ENCODE peak calls at places on chromosome 9, in seven cellular contexts. A is RWPE1, Q is tibial nerve, O is heart left ventricle, E is neural progenitor cell, G is GM06990, X is AG10803. F is an unnamed sample.
A peak's percentile ranks its signal among the peaks of the same experiment; 100 is the strongest.

GRCh38 chr9:72560086-72560485 is 38.7 kb downstream of the TMC1 start:
- DNase-seq in E (no peak), G (no peak), X (no peak), O (no peak), Q (no peak), A (no peak), F (no peak)

GRCh38 chr9:117734523-117735314 is 30.5 kb downstream of the TLR4 start:
- DNase-seq in O (no peak), Q (no peak), G (no peak), X (peak; percentile 87), A (no peak), E (no peak), F (peak; percentile 4)

GRCh38 chr9:68493953-68494541 is 46.6 kb downstream of the TMEM252 start:
- DNase-seq in G (no peak), Q (no peak), E (no peak), X (peak; percentile 26), A (no peak), O (no peak), F (no peak)

GRCh38 chr9:137270929-137271695 is 6.4 kb upstream of the TOR4A start:
- DNase-seq in O (no peak), E (no peak), G (no peak), X (no peak), Q (no peak), A (no peak), F (no peak)

GRCh38 chr9:6973762-6974161 is 216.0 kb downstream of the KDM4C start:
- DNase-seq in E (no peak), O (no peak), X (no peak), Q (no peak), A (no peak), G (peak; percentile 51), F (peak; percentile 69)

GRCh38 chr9:136693490-136694162 is 6.4 kb upstream of the AGPAT2 start:
- DNase-seq in A (peak; percentile 99), E (no peak), Q (no peak), X (no peak), O (no peak), G (no peak), F (peak; percentile 83)

GRCh38 chr9:114995681-114996221 is 65.4 kb upstream of the TNFSF8 start:
- DNase-seq in X (no peak), E (no peak), G (no peak), Q (no peak), O (no peak), A (no peak), F (no peak)

GRCh38 chr9:133910855-133911514 is 81.1 kb downstream of the VAV2 start:
- DNase-seq in G (no peak), O (no peak), Q (no peak), A (peak; percentile 86), X (no peak), E (no peak), F (peak; percentile 30)

GRCh38 chr9:98330831-98331230 is 75.4 kb upstream of the TBC1D2 start:
- DNase-seq in G (no peak), O (no peak), Q (no peak), X (peak; percentile 91), E (no peak), A (no peak), F (no peak)

GRCh38 chr9:18610956-18611355 is 137.0 kb downstream of the ADAMTSL1 start:
- DNase-seq in X (no peak), E (no peak), G (no peak), O (no peak), A (no peak), Q (no peak), F (no peak)

GRCh38 chr9:89922099-89922498 is 317.3 kb downstream of the GADD45G start:
- DNase-seq in G (no peak), X (no peak), A (no peak), E (no peak), O (no peak), Q (no peak), F (no peak)

GRCh38 chr9:94772128-94772527 is 45.6 kb downstream of the AOPEP start:
- DNase-seq in E (no peak), O (no peak), Q (no peak), X (no peak), A (no peak), G (no peak), F (no peak)

GRCh38 chr9:132857031-132857430 is 21.1 kb downstream of the AK8 start:
- DNase-seq in G (no peak), O (peak; percentile 78), Q (peak; percentile 23), X (peak; percentile 77), A (no peak), E (peak; percentile 22), F (no peak)

GRCh38 chr9:129494113-129494789 is 126.7 kb downstream of the C9orf50 start:
- DNase-seq in X (no peak), O (peak; percentile 19), Q (no peak), E (peak; percentile 21), A (no peak), G (no peak), F (no peak)

GRCh38 chr9:5430912-5431311 is 6.8 kb downstream of the PLGRKT start:
- DNase-seq in Q (no peak), G (no peak), A (no peak), E (no peak), O (no peak), X (no peak), F (no peak)
- TF ChIP-seq CTCF in Q (no peak), G (no peak), A (no peak), E (no peak), O (no peak), X (no peak), F (no peak)

GRCh38 chr9:113634597-113635515 is 171.3 kb downstream of the RGS3 start:
- DNase-seq in A (no peak), O (no peak), E (no peak), Q (no peak), G (no peak), X (no peak), F (no peak)

GRCh38 chr9:113633782-113634596 is 170.5 kb downstream of the RGS3 start:
- DNase-seq in E (no peak), G (no peak), A (no peak), O (no peak), X (no peak), Q (no peak), F (no peak)

GRCh38 chr9:113636693-113637092 is 173.2 kb downstream of the RGS3 start:
- DNase-seq in O (no peak), Q (no peak), G (no peak), E (no peak), A (no peak), X (no peak), F (no peak)

GRCh38 chr9:113636165-113636564 is 172.6 kb downstream of the RGS3 start:
- DNase-seq in Q (no peak), O (no peak), X (no peak), G (no peak), A (no peak), E (no peak), F (no peak)

GRCh38 chr9:113635586-113635985 is 172.1 kb downstream of the RGS3 start:
- DNase-seq in O (no peak), X (no peak), E (no peak), G (no peak), Q (no peak), A (no peak), F (no peak)
- TF ChIP-seq CTCF in O (no peak), X (no peak), E (no peak), G (no peak), Q (no peak), A (no peak), F (no peak)

GRCh38 chr9:86637515-86637914 is 283.3 kb upstream of the TUT7 start:
- DNase-seq in G (peak; percentile 9), X (peak; percentile 38), Q (no peak), O (no peak), A (peak; percentile 16), E (peak; percentile 91), F (no peak)
- TF ChIP-seq CTCF in G (peak; percentile 59), X (peak; percentile 63), Q (peak; percentile 54), O (peak; percentile 25), A (peak; percentile 66), E (peak; percentile 97), F (peak; percentile 82)

GRCh38 chr9:92986175-92987110 is 39.1 kb downstream of the FGD3 start:
- DNase-seq in E (no peak), A (no peak), O (no peak), X (peak; percentile 9), G (no peak), Q (no peak), F (no peak)
- TF ChIP-seq CTCF in E (peak; percentile 16), A (peak; percentile 28), O (peak; percentile 22), X (peak; percentile 45), G (peak; percentile 66), Q (no peak), F (peak; percentile 20)

GRCh38 chr9:124269556-124269955 is 11.8 kb downstream of the NEK6 start:
- DNase-seq in G (no peak), X (no peak), Q (no peak), A (no peak), E (no peak), O (no peak), F (no peak)

GRCh38 chr9:124268248-124268647 is 10.5 kb downstream of the NEK6 start:
- DNase-seq in A (no peak), O (no peak), Q (no peak), E (no peak), X (no peak), G (no peak), F (no peak)

GRCh38 chr9:124266139-124266825 is 8.5 kb downstream of the NEK6 start:
- DNase-seq in Q (no peak), O (no peak), G (no peak), E (no peak), A (no peak), X (no peak), F (no peak)

GRCh38 chr9:124266826-124267201 is 9.1 kb downstream of the NEK6 start:
- DNase-seq in G (no peak), A (no peak), X (no peak), O (no peak), Q (no peak), E (no peak), F (no peak)

GRCh38 chr9:124267271-124267807 is 9.6 kb downstream of the NEK6 start:
- DNase-seq in G (no peak), A (peak; percentile 91), E (peak; percentile 31), X (peak; percentile 90), Q (peak; percentile 53), O (no peak), F (peak; percentile 85)
- TF ChIP-seq CTCF in G (no peak), A (no peak), E (no peak), X (no peak), Q (peak; percentile 33), O (no peak), F (no peak)

GRCh38 chr9:107172979-107173347 is 110.1 kb upstream of the RAD23B start:
- DNase-seq in X (no peak), E (no peak), A (no peak), O (no peak), Q (no peak), G (peak; percentile 14), F (no peak)
- TF ChIP-seq CTCF in X (no peak), E (no peak), A (no peak), O (no peak), Q (no peak), G (no peak), F (no peak)

GRCh38 chr9:34869390-34869789 is 88.7 kb upstream of the PHF24 start:
- DNase-seq in X (peak; percentile 20), E (peak; percentile 17), A (no peak), G (no peak), Q (no peak), O (no peak), F (peak; percentile 63)
- TF ChIP-seq CTCF in X (peak; percentile 31), E (peak; percentile 43), A (peak; percentile 69), G (peak; percentile 33), Q (no peak), O (peak; percentile 15), F (peak; percentile 50)

GRCh38 chr9:88497224-88497623 is 37.8 kb upstream of the NXNL2 start:
- DNase-seq in G (no peak), Q (no peak), O (no peak), A (no peak), X (no peak), E (no peak), F (no peak)
- TF ChIP-seq CTCF in G (no peak), Q (no peak), O (no peak), A (no peak), X (no peak), E (no peak), F (no peak)

GRCh38 chr9:127396808-127397721 is at the start of gene SLC2A8:
- DNase-seq in X (peak; percentile 97), G (peak; percentile 98), Q (peak; percentile 97), O (peak; percentile 99), E (peak; percentile 100), A (peak; percentile 100), F (peak; percentile 99)
- TF ChIP-seq CTCF in X (no peak), G (no peak), Q (peak; percentile 67), O (peak; percentile 27), E (peak; percentile 20), A (no peak), F (peak; percentile 47)